ENCODE peak calls at places on chromosomes 12 and 14, in four cellular contexts. One of them, this sample, is unnamed.

GRCh38 chr12:52055781-52056711 is 4.8 kb downstream of the NR4A1 start:
- DNase-seq in mammary epithelial cell: no peak
- DNase-seq in breast epithelium: no peak
- DNase-seq in uterus: peak; percentile 27
- DNase-seq in this sample: no peak

GRCh38 chr12:8609061-8609570 is 3.5 kb downstream of the AICDA start:
- DNase-seq in mammary epithelial cell: peak; percentile 19
- DNase-seq in breast epithelium: no peak
- DNase-seq in uterus: no peak
- DNase-seq in this sample: peak; percentile 33

GRCh38 chr14:56580317-56580711 is 716 bp downstream of the TMEM260 start:
- DNase-seq in mammary epithelial cell: no peak
- DNase-seq in breast epithelium: no peak
- DNase-seq in uterus: no peak
- DNase-seq in this sample: no peak

GRCh38 chr14:75399819-75400678 is 27.8 kb upstream of the JDP2 start:
- DNase-seq in mammary epithelial cell: peak; percentile 86
- DNase-seq in breast epithelium: peak; percentile 94
- DNase-seq in uterus: peak; percentile 74
- DNase-seq in this sample: no peak

GRCh38 chr12:47818007-47818376 is 1.7 kb downstream of the HDAC7 start:
- DNase-seq in mammary epithelial cell: no peak
- DNase-seq in breast epithelium: no peak
- DNase-seq in uterus: no peak
- DNase-seq in this sample: no peak

GRCh38 chr12:16605666-16606116 is 271 bp downstream of the LMO3 start:
- DNase-seq in mammary epithelial cell: peak; percentile 16
- DNase-seq in breast epithelium: no peak
- DNase-seq in uterus: peak; percentile 20
- DNase-seq in this sample: peak; percentile 24

GRCh38 chr14:99747167-99747566 is 46.0 kb upstream of the EML1 start:
- DNase-seq in mammary epithelial cell: no peak
- DNase-seq in breast epithelium: no peak
- DNase-seq in uterus: no peak
- DNase-seq in this sample: no peak

GRCh38 chr14:106308839-106309389 is 782.5 kb downstream of the TMEM121 start:
- DNase-seq in mammary epithelial cell: no peak
- DNase-seq in breast epithelium: no peak
- DNase-seq in uterus: no peak
- DNase-seq in this sample: no peak

GRCh38 chr14:102390064-102390463 is 27.3 kb downstream of the TECPR2 start:
- DNase-seq in mammary epithelial cell: peak; percentile 40
- DNase-seq in breast epithelium: no peak
- DNase-seq in uterus: no peak
- DNase-seq in this sample: peak; percentile 37

GRCh38 chr14:103315368-103315911 is 18.6 kb upstream of the EIF5 start:
- DNase-seq in mammary epithelial cell: peak; percentile 28
- DNase-seq in breast epithelium: peak; percentile 82
- DNase-seq in uterus: no peak
- DNase-seq in this sample: peak; percentile 50

GRCh38 chr14:84885061-84885460 is 644.9 kb upstream of the FLRT2 start:
- DNase-seq in mammary epithelial cell: no peak
- DNase-seq in breast epithelium: no peak
- DNase-seq in uterus: no peak
- DNase-seq in this sample: no peak

GRCh38 chr12:117141097-117141898 is 42.1 kb upstream of the TESC start:
- DNase-seq in mammary epithelial cell: no peak
- DNase-seq in breast epithelium: no peak
- DNase-seq in uterus: no peak
- DNase-seq in this sample: no peak

GRCh38 chr12:90543841-90544240 is 411.1 kb downstream of the CCER1 start:
- DNase-seq in mammary epithelial cell: no peak
- DNase-seq in breast epithelium: no peak
- DNase-seq in uterus: no peak
- DNase-seq in this sample: peak; percentile 3

GRCh38 chr12:56129210-56129691 is 1.2 kb downstream of the ESYT1 start:
- DNase-seq in mammary epithelial cell: peak; percentile 54
- DNase-seq in breast epithelium: peak; percentile 62
- DNase-seq in uterus: peak; percentile 76
- DNase-seq in this sample: peak; percentile 31

GRCh38 chr14:99879401-99880295 is 86.4 kb downstream of the EML1 start:
- DNase-seq in mammary epithelial cell: peak; percentile 28
- DNase-seq in breast epithelium: no peak
- DNase-seq in uterus: peak; percentile 38
- DNase-seq in this sample: peak; percentile 79

GRCh38 chr14:25406818-25407217 is 356.9 kb upstream of the STXBP6 start:
- DNase-seq in mammary epithelial cell: peak; percentile 8
- DNase-seq in breast epithelium: no peak
- DNase-seq in uterus: no peak
- DNase-seq in this sample: no peak

GRCh38 chr12:111284709-111285108 is 84.2 kb downstream of the PHETA1 start:
- DNase-seq in mammary epithelial cell: no peak
- DNase-seq in breast epithelium: no peak
- DNase-seq in uterus: no peak
- DNase-seq in this sample: no peak

GRCh38 chr12:52802442-52802841 is 6.5 kb upstream of the KRT3 start:
- DNase-seq in mammary epithelial cell: no peak
- DNase-seq in breast epithelium: no peak
- DNase-seq in uterus: no peak
- DNase-seq in this sample: no peak

GRCh38 chr14:22900088-22900799 is 17.2 kb downstream of the REM2 start:
- DNase-seq in mammary epithelial cell: peak; percentile 56
- DNase-seq in breast epithelium: no peak
- DNase-seq in uterus: no peak
- DNase-seq in this sample: peak; percentile 41

GRCh38 chr12:3252416-3252815 is 175.2 kb downstream of the TSPAN9 start:
- DNase-seq in mammary epithelial cell: no peak
- DNase-seq in breast epithelium: peak; percentile 62
- DNase-seq in uterus: peak; percentile 93
- DNase-seq in this sample: peak; percentile 10
- H3K27ac ChIP-seq in mammary epithelial cell: no peak overlapping the region
- H3K27ac ChIP-seq in breast epithelium: peak overlapping the region; percentile 75
- H3K27ac ChIP-seq in uterus: peak overlapping the region; percentile 67
- H3K27ac ChIP-seq in this sample: no peak overlapping the region

GRCh38 chr12:107320031-107320928 is 226.9 kb upstream of the CRY1 start:
- DNase-seq in mammary epithelial cell: peak; percentile 91
- DNase-seq in breast epithelium: peak; percentile 86
- DNase-seq in uterus: no peak
- DNase-seq in this sample: peak; percentile 69
- H3K4me1 ChIP-seq in mammary epithelial cell: peaks cover 20% of the 10 kb centered on the region
- H3K4me1 ChIP-seq in breast epithelium: no peaks in the 10 kb centered on the region
- H3K4me1 ChIP-seq in uterus: peaks cover 11% of the 10 kb centered on the region
- H3K4me1 ChIP-seq in this sample: peaks cover 16% of the 10 kb centered on the region

GRCh38 chr12:105485321-105485910 is 154.9 kb downstream of the C12orf75 start:
- DNase-seq in mammary epithelial cell: no peak
- DNase-seq in breast epithelium: no peak
- DNase-seq in uterus: peak; percentile 15
- DNase-seq in this sample: peak; percentile 81
- H3K27ac ChIP-seq in mammary epithelial cell: no peak overlapping the region
- H3K27ac ChIP-seq in breast epithelium: no peak overlapping the region
- H3K27ac ChIP-seq in uterus: peak overlapping the region; percentile 52
- H3K27ac ChIP-seq in this sample: peak overlapping the region; percentile 25

GRCh38 chr14:73768107-73768506 is 53.9 kb upstream of the PNMA1 start:
- DNase-seq in mammary epithelial cell: no peak
- DNase-seq in breast epithelium: no peak
- DNase-seq in uterus: no peak
- DNase-seq in this sample: no peak
- H3K4me1 ChIP-seq in mammary epithelial cell: peaks cover 28% of the 10 kb centered on the region
- H3K4me1 ChIP-seq in breast epithelium: peaks cover 12% of the 10 kb centered on the region
- H3K4me1 ChIP-seq in uterus: peaks cover 43% of the 10 kb centered on the region
- H3K4me1 ChIP-seq in this sample: peaks cover 11% of the 10 kb centered on the region

DNA sequence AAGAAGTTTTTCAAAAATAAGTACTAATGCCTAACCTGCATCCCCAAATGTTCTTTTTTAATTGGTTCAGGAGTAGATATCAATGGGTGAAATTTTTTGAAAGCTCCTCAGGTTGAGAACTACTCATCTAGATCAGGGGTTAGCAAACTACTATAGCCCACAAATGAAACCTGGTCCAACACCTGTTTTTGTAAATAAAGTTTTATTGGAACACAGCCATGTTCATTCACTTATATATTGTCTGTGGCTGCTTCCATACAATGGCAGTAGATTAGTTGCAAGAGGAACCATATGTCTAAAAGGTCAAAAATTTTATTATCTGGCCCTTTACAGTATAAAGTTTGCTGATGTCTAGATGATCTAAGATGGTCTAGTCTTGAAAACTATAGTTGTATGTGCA is 13.8 kb downstream of the PUS7L start:
- DNase-seq in mammary epithelial cell: no peak
- DNase-seq in breast epithelium: no peak
- DNase-seq in uterus: no peak
- DNase-seq in this sample: no peak
- H3K27ac ChIP-seq in mammary epithelial cell: no peak overlapping the region
- H3K27ac ChIP-seq in breast epithelium: no peak overlapping the region
- H3K27ac ChIP-seq in uterus: no peak overlapping the region
- H3K27ac ChIP-seq in this sample: no peak overlapping the region

GRCh38 chr14:95493503-95493902 is 22.9 kb downstream of the SYNE3 start:
- DNase-seq in mammary epithelial cell: no peak
- DNase-seq in breast epithelium: no peak
- DNase-seq in uterus: no peak
- DNase-seq in this sample: no peak
- H3K4me1 ChIP-seq in mammary epithelial cell: peaks cover 21% of the 10 kb centered on the region
- H3K4me1 ChIP-seq in breast epithelium: peaks cover 7% of the 10 kb centered on the region
- H3K4me1 ChIP-seq in uterus: peaks cover 28% of the 10 kb centered on the region
- H3K4me1 ChIP-seq in this sample: peaks cover 13% of the 10 kb centered on the region

GRCh38 chr14:87960013-87960787 is 32.8 kb downstream of the GALC start:
- DNase-seq in mammary epithelial cell: no peak
- DNase-seq in breast epithelium: no peak
- DNase-seq in uterus: no peak
- DNase-seq in this sample: no peak

GRCh38 chr14:87952307-87953094 is 40.5 kb downstream of the GALC start:
- DNase-seq in mammary epithelial cell: no peak
- DNase-seq in breast epithelium: no peak
- DNase-seq in uterus: no peak
- DNase-seq in this sample: no peak

DNA sequence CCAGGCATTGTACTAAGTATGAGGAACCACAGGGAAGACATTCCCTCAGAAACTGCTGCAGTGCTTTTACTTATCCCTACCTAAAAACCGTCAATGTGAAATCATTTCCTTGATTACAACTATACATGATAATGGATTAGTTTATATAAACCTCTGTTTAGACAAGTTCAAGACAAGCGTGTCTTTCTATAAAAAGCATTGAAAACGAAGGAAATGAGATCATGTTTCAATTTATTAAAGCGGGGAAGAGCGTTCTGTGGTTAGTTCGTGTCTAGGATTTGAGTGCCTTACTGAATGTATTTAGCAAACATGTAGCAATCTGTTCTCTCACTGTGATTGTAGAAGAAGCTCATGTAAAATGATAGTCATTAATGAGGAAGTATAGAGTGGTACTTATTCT is 37.5 kb downstream of the GALC start:
- DNase-seq in mammary epithelial cell: no peak
- DNase-seq in breast epithelium: no peak
- DNase-seq in uterus: no peak
- DNase-seq in this sample: no peak
- H3K27ac ChIP-seq in mammary epithelial cell: no peak overlapping the region
- H3K27ac ChIP-seq in breast epithelium: no peak overlapping the region
- H3K27ac ChIP-seq in uterus: no peak overlapping the region
- H3K27ac ChIP-seq in this sample: no peak overlapping the region

GRCh38 chr12:58925111-58925732 is 4.9 kb upstream of the LRIG3 start:
- DNase-seq in mammary epithelial cell: no peak
- DNase-seq in breast epithelium: no peak
- DNase-seq in uterus: no peak
- DNase-seq in this sample: peak; percentile 75

GRCh38 chr12:58923781-58924180 is 3.5 kb upstream of the LRIG3 start:
- DNase-seq in mammary epithelial cell: no peak
- DNase-seq in breast epithelium: no peak
- DNase-seq in uterus: no peak
- DNase-seq in this sample: no peak

GRCh38 chr12:58924652-58925051 is 4.3 kb upstream of the LRIG3 start:
- DNase-seq in mammary epithelial cell: no peak
- DNase-seq in breast epithelium: no peak
- DNase-seq in uterus: no peak
- DNase-seq in this sample: no peak

GRCh38 chr12:58927112-58927511 is 6.8 kb upstream of the LRIG3 start:
- DNase-seq in mammary epithelial cell: no peak
- DNase-seq in breast epithelium: no peak
- DNase-seq in uterus: no peak
- DNase-seq in this sample: no peak

DNA sequence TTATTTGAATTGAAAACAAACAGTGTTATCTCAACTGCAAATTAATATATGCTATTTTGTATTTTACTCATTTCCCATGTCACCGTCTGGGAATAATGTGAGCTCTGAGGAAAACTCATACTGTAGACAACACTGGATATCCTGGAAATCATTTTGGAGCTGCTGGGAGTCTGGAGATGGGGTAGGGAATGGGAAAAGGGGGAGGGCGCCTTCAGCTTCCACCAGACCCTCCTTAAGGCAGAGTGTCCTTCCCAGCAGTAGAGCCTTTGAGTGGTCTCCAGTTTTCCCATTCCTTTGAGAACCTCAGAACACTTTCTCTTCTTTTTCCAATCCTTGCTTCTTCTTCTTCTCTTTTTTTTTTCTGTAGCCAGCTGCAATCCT is 5.4 kb upstream of the LRIG3 start:
- DNase-seq in mammary epithelial cell: no peak
- DNase-seq in breast epithelium: no peak
- DNase-seq in uterus: no peak
- DNase-seq in this sample: no peak
- H3K4me1 ChIP-seq in mammary epithelial cell: peaks cover 8% of the 10 kb centered on the region
- H3K4me1 ChIP-seq in breast epithelium: no peaks in the 10 kb centered on the region
- H3K4me1 ChIP-seq in uterus: no peaks in the 10 kb centered on the region
- H3K4me1 ChIP-seq in this sample: peaks cover 16% of the 10 kb centered on the region

GRCh38 chr14:104954746-104955395 is 23.3 kb downstream of the AHNAK2 start:
- DNase-seq in mammary epithelial cell: no peak
- DNase-seq in breast epithelium: no peak
- DNase-seq in uterus: no peak
- DNase-seq in this sample: no peak

GRCh38 chr14:104956290-104956890 is 21.8 kb downstream of the AHNAK2 start:
- DNase-seq in mammary epithelial cell: no peak
- DNase-seq in breast epithelium: no peak
- DNase-seq in uterus: no peak
- DNase-seq in this sample: no peak

GRCh38 chr14:104957146-104958113 is 20.7 kb downstream of the AHNAK2 start:
- DNase-seq in mammary epithelial cell: no peak
- DNase-seq in breast epithelium: no peak
- DNase-seq in uterus: no peak
- DNase-seq in this sample: no peak

GRCh38 chr14:104953896-104954656 is 24.1 kb downstream of the AHNAK2 start:
- DNase-seq in mammary epithelial cell: no peak
- DNase-seq in breast epithelium: no peak
- DNase-seq in uterus: no peak
- DNase-seq in this sample: no peak

DNA sequence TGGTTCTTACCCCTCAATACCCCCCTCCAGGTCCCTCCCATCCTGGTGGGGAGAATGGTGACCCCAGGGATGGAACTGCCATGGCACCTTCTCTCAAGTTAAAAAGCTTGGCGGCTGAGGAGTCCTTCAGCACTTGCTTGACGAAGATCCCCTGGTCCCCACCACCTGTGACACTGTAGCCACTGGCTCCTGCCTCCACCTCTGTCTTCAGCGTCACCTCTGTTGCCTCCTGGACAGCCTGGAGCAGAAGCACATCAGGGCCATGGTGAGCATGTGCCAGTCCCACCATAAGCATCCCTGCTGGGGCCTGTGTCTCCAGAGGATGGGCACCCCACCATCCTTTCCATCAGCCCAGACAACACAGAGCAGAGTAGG is 22.8 kb downstream of the AHNAK2 start:
- DNase-seq in mammary epithelial cell: no peak
- DNase-seq in breast epithelium: no peak
- DNase-seq in uterus: no peak
- DNase-seq in this sample: no peak
- H3K27ac ChIP-seq in mammary epithelial cell: no peak overlapping the region
- H3K27ac ChIP-seq in breast epithelium: no peak overlapping the region
- H3K27ac ChIP-seq in uterus: no peak overlapping the region
- H3K27ac ChIP-seq in this sample: no peak overlapping the region